ENCODE peak calls at places on chromosomes 4 and X, in eight cellular contexts. One of them, this sample, is unnamed.
A peak's percentile ranks its signal among the peaks of the same experiment; 100 is the strongest.

GRCh38 chr4:155604718-155605601 is 61.7 kb upstream of the GUCY1A1 start:
- DNase-seq in IMR-90: peak; percentile 93
- DNase-seq in NB4: no peak
- DNase-seq in left lung: no peak
- DNase-seq in heart right ventricle: peak; percentile 14
- DNase-seq in PC-3: peak; percentile 87
- DNase-seq in fibroblast of mammary gland: peak; percentile 95
- DNase-seq in colonic mucosa: no peak
- DNase-seq in this sample: no peak

GRCh38 chrX:51891245-51891644 is 2.2 kb upstream of the MAGED1 start:
- DNase-seq in IMR-90: no peak
- DNase-seq in NB4: no peak
- DNase-seq in left lung: no peak
- DNase-seq in heart right ventricle: no peak
- DNase-seq in PC-3: no peak
- DNase-seq in fibroblast of mammary gland: no peak
- DNase-seq in colonic mucosa: no peak
- DNase-seq in this sample: no peak

GRCh38 chr4:56240554-56241190 is 146.6 kb downstream of the AASDH start:
- DNase-seq in IMR-90: no peak
- DNase-seq in NB4: no peak
- DNase-seq in left lung: no peak
- DNase-seq in heart right ventricle: no peak
- DNase-seq in PC-3: no peak
- DNase-seq in fibroblast of mammary gland: no peak
- DNase-seq in colonic mucosa: peak; percentile 48
- DNase-seq in this sample: no peak

GRCh38 chrX:44974462-44974861 is 101.5 kb downstream of the KDM6A start:
- DNase-seq in IMR-90: peak; percentile 59
- DNase-seq in NB4: no peak
- DNase-seq in left lung: no peak
- DNase-seq in heart right ventricle: no peak
- DNase-seq in PC-3: peak; percentile 76
- DNase-seq in fibroblast of mammary gland: peak; percentile 48
- DNase-seq in colonic mucosa: no peak
- DNase-seq in this sample: no peak

GRCh38 chr4:163540448-163540847 is 46.0 kb downstream of the TMA16 start:
- DNase-seq in IMR-90: no peak
- DNase-seq in NB4: no peak
- DNase-seq in left lung: peak; percentile 40
- DNase-seq in heart right ventricle: no peak
- DNase-seq in PC-3: peak; percentile 76
- DNase-seq in fibroblast of mammary gland: no peak
- DNase-seq in colonic mucosa: no peak
- DNase-seq in this sample: no peak

GRCh38 chr4:85717366-85717765 is 242.4 kb downstream of the ARHGAP24 start:
- DNase-seq in IMR-90: no peak
- DNase-seq in NB4: no peak
- DNase-seq in left lung: no peak
- DNase-seq in heart right ventricle: no peak
- DNase-seq in PC-3: no peak
- DNase-seq in fibroblast of mammary gland: peak; percentile 76
- DNase-seq in colonic mucosa: no peak
- DNase-seq in this sample: no peak

GRCh38 chrX:261167-261857 is 19.9 kb upstream of the PLCXD1 start:
- DNase-seq in IMR-90: peak; percentile 23
- DNase-seq in NB4: no peak
- DNase-seq in left lung: peak; percentile 80
- DNase-seq in heart right ventricle: peak; percentile 43
- DNase-seq in PC-3: peak; percentile 67
- DNase-seq in fibroblast of mammary gland: peak; percentile 86
- DNase-seq in colonic mucosa: peak; percentile 15
- DNase-seq in this sample: no peak

GRCh38 chr4:51836531-51836930 is 6.4 kb upstream of the DCUN1D4 start:
- DNase-seq in IMR-90: no peak
- DNase-seq in NB4: no peak
- DNase-seq in left lung: no peak
- DNase-seq in heart right ventricle: no peak
- DNase-seq in PC-3: peak; percentile 13
- DNase-seq in fibroblast of mammary gland: peak; percentile 27
- DNase-seq in colonic mucosa: no peak
- DNase-seq in this sample: no peak

GRCh38 chrX:74458738-74459137 is 37.4 kb downstream of the SLC16A2 start:
- DNase-seq in IMR-90: peak; percentile 77
- DNase-seq in NB4: peak; percentile 9
- DNase-seq in left lung: no peak
- DNase-seq in heart right ventricle: no peak
- DNase-seq in PC-3: peak; percentile 93
- DNase-seq in fibroblast of mammary gland: peak; percentile 77
- DNase-seq in colonic mucosa: no peak
- DNase-seq in this sample: no peak

GRCh38 chr4:7335363-7336066 is 99.2 kb downstream of the PSAPL1 start:
- DNase-seq in IMR-90: peak; percentile 4
- DNase-seq in NB4: peak; percentile 71
- DNase-seq in left lung: peak; percentile 88
- DNase-seq in heart right ventricle: peak; percentile 39
- DNase-seq in PC-3: peak; percentile 58
- DNase-seq in fibroblast of mammary gland: no peak
- DNase-seq in colonic mucosa: peak; percentile 55
- DNase-seq in this sample: peak; percentile 88

GRCh38 chr4:114782842-114783595 is 184.4 kb downstream of the UGT8 start:
- DNase-seq in IMR-90: no peak
- DNase-seq in NB4: no peak
- DNase-seq in left lung: no peak
- DNase-seq in heart right ventricle: no peak
- DNase-seq in PC-3: no peak
- DNase-seq in fibroblast of mammary gland: no peak
- DNase-seq in colonic mucosa: no peak
- DNase-seq in this sample: no peak

GRCh38 chr4:140195806-140196205 is 41.8 kb upstream of the MAML3 start:
- DNase-seq in IMR-90: no peak
- DNase-seq in NB4: no peak
- DNase-seq in left lung: no peak
- DNase-seq in heart right ventricle: no peak
- DNase-seq in PC-3: no peak
- DNase-seq in fibroblast of mammary gland: no peak
- DNase-seq in colonic mucosa: no peak
- DNase-seq in this sample: no peak

GRCh38 chrX:378443-378842 is 8.3 kb downstream of the PPP2R3B start:
- DNase-seq in IMR-90: no peak
- DNase-seq in NB4: no peak
- DNase-seq in left lung: no peak
- DNase-seq in heart right ventricle: no peak
- DNase-seq in PC-3: no peak
- DNase-seq in fibroblast of mammary gland: no peak
- DNase-seq in colonic mucosa: no peak
- DNase-seq in this sample: no peak

GRCh38 chrX:10620121-10620699 is at the start of gene MID1:
- DNase-seq in IMR-90: peak; percentile 80
- DNase-seq in NB4: no peak
- DNase-seq in left lung: peak; percentile 77
- DNase-seq in heart right ventricle: peak; percentile 66
- DNase-seq in PC-3: peak; percentile 83
- DNase-seq in fibroblast of mammary gland: peak; percentile 78
- DNase-seq in colonic mucosa: peak; percentile 77
- DNase-seq in this sample: peak; percentile 65

GRCh38 chr4:8351931-8352367 is 82.4 kb downstream of the HTRA3 start:
- DNase-seq in IMR-90: peak; percentile 39
- DNase-seq in NB4: no peak
- DNase-seq in left lung: peak; percentile 42
- DNase-seq in heart right ventricle: no peak
- DNase-seq in PC-3: no peak
- DNase-seq in fibroblast of mammary gland: peak; percentile 15
- DNase-seq in colonic mucosa: no peak
- DNase-seq in this sample: no peak

GRCh38 chrX:123807825-123808416 is 51.9 kb upstream of the XIAP start:
- DNase-seq in IMR-90: peak; percentile 32
- DNase-seq in NB4: no peak
- DNase-seq in left lung: no peak
- DNase-seq in heart right ventricle: no peak
- DNase-seq in PC-3: no peak
- DNase-seq in fibroblast of mammary gland: peak; percentile 74
- DNase-seq in colonic mucosa: no peak
- DNase-seq in this sample: no peak

GRCh38 chrX:69429339-69430014 is 74.6 kb upstream of the NALF2 start:
- DNase-seq in IMR-90: no peak
- DNase-seq in NB4: no peak
- DNase-seq in left lung: no peak
- DNase-seq in heart right ventricle: peak; percentile 30
- DNase-seq in PC-3: no peak
- DNase-seq in fibroblast of mammary gland: no peak
- DNase-seq in colonic mucosa: no peak
- DNase-seq in this sample: no peak

GRCh38 chr4:98625399-98625798 is 33.0 kb downstream of the TSPAN5 start:
- DNase-seq in IMR-90: no peak
- DNase-seq in NB4: no peak
- DNase-seq in left lung: no peak
- DNase-seq in heart right ventricle: no peak
- DNase-seq in PC-3: peak; percentile 20
- DNase-seq in fibroblast of mammary gland: no peak
- DNase-seq in colonic mucosa: no peak
- DNase-seq in this sample: no peak

DNA sequence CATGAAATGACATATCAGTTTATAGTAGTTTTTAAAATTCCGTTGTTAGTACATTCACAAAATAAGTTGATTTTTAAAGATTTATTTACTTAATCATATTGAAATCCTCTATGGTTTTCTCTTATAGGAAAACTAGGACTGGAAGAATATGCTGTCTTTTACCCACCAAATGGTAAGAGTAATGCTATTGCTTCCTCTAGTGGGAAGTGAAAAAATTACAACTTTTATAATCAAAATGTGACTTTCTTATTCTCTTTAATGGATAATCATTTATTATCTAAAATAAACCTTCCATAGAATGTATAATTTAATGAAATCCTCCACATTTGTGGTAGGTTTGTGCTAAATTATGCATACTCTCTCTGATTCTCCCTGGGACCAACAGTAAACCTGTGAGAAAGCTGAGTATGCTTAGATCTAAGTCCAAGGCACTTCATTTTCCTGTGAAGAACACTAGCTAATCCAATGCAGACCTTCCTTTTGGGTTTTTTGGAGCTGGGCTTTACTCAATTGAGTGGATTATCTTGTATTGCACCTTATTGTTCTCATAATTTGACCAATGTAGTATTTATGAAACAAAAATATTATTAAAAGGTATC is 136.2 kb downstream of the TBC1D19 start:
- DNase-seq in IMR-90: peak; percentile 63
- DNase-seq in NB4: peak; percentile 38
- DNase-seq in left lung: no peak
- DNase-seq in heart right ventricle: no peak
- DNase-seq in PC-3: peak; percentile 44
- DNase-seq in fibroblast of mammary gland: peak; percentile 54
- DNase-seq in colonic mucosa: no peak
- DNase-seq in this sample: no peak
- TF ChIP-seq CTCF in IMR-90: peak; percentile 93
- TF ChIP-seq CTCF in NB4: no peak
- TF ChIP-seq CTCF in left lung: peak; percentile 61
- TF ChIP-seq CTCF in heart right ventricle: peak; percentile 58
- TF ChIP-seq CTCF in PC-3: peak; percentile 72
- TF ChIP-seq CTCF in fibroblast of mammary gland: peak; percentile 79
- TF ChIP-seq CTCF in colonic mucosa: peak; percentile 31
- TF ChIP-seq CTCF in this sample: peak; percentile 51

GRCh38 chrX:107677501-107677901 is 49.2 kb downstream of the PRPS1 start:
- DNase-seq in IMR-90: no peak
- DNase-seq in NB4: peak; percentile 51
- DNase-seq in left lung: no peak
- DNase-seq in heart right ventricle: no peak
- DNase-seq in PC-3: peak; percentile 21
- DNase-seq in fibroblast of mammary gland: peak; percentile 57
- DNase-seq in colonic mucosa: no peak
- DNase-seq in this sample: no peak
- TF ChIP-seq CTCF in IMR-90: no peak
- TF ChIP-seq CTCF in NB4: no peak
- TF ChIP-seq CTCF in left lung: no peak
- TF ChIP-seq CTCF in heart right ventricle: no peak
- TF ChIP-seq CTCF in PC-3: peak; percentile 26
- TF ChIP-seq CTCF in fibroblast of mammary gland: no peak
- TF ChIP-seq CTCF in colonic mucosa: no peak
- TF ChIP-seq CTCF in this sample: no peak

DNA sequence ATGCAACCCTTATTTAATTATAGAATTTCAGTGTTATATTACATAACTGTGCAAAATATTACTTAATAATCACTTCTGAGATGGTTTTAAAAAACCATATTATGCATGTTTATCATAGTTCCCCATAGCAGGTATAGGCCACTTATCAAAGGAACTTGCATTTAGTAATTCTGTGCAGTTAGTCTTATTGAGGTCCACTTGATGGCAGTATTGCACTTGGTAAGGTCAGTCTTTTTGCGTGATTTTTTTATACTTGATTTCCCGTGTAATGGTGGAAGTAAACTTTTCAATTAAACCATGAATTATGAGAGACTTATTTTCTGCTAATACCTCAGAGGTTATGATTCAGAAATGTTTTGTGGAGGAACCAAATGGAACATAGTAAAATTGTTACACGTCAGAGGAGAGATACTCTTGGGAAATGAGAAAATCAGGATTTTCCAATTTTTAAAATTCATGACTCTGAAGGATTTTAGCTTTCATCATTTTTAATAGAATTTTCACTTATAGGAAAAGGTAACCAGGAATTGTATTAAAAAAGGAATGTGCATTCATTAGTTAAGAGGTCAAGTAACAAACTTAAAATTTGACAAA is 230.0 kb downstream of the CCSER1 start:
- DNase-seq in IMR-90: peak; percentile 77
- DNase-seq in NB4: peak; percentile 59
- DNase-seq in left lung: no peak
- DNase-seq in heart right ventricle: no peak
- DNase-seq in PC-3: peak; percentile 58
- DNase-seq in fibroblast of mammary gland: peak; percentile 82
- DNase-seq in colonic mucosa: no peak
- DNase-seq in this sample: no peak
- TF ChIP-seq CTCF in IMR-90: peak; percentile 69
- TF ChIP-seq CTCF in NB4: peak; percentile 22
- TF ChIP-seq CTCF in left lung: no peak
- TF ChIP-seq CTCF in heart right ventricle: peak; percentile 40
- TF ChIP-seq CTCF in PC-3: peak; percentile 83
- TF ChIP-seq CTCF in fibroblast of mammary gland: peak; percentile 67
- TF ChIP-seq CTCF in colonic mucosa: peak; percentile 21
- TF ChIP-seq CTCF in this sample: peak; percentile 34

DNA sequence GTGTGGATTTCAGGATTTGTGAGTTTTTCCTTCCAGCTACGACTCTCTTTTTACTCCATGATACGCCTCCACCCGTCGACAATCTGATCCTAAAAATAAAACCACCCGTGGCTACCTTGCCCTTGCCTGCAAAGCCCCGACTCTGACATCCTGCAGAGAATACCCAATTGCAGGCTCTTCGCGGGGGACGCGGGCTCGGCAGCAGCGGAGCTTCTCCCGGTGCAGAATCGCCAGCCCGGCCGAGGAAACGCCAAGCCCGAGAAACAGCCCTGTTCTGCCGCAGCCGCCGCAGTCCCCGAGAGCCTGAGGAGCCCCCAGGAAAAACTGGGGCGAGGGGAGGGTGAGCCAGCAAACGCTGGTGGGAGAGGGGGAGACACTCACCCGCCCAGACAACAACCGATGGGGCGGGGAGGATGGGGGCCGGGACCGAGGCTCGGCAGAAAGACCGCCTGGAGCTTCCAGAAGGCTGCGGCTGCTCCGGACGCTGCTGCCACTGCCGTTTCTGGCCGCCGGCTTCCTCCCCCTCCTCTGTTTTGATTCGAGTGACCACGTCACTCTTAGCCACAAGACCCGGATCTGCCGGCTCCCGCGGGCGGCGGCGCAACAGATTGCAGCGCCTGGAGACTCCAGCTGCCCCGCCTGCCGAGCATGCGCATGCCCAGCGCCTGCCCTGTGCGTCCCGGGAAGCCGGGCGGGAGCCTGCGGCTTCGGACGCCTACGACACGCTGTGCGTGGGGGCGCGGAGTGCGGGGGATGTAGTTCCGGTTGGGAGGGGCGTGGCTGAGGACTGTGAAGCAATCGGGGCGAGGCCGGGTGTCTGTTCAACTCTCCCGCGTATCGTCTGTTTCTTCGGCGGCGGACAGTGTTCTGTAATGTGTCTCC is at the start of gene SMIM14:
- DNase-seq in IMR-90: peak; percentile 98
- DNase-seq in NB4: peak; percentile 100
- DNase-seq in left lung: peak; percentile 100
- DNase-seq in heart right ventricle: peak; percentile 98
- DNase-seq in PC-3: peak; percentile 96
- DNase-seq in fibroblast of mammary gland: peak; percentile 97
- DNase-seq in colonic mucosa: peak; percentile 98
- DNase-seq in this sample: peak; percentile 95
- TF ChIP-seq CTCF in IMR-90: no peak
- TF ChIP-seq CTCF in NB4: no peak
- TF ChIP-seq CTCF in left lung: no peak
- TF ChIP-seq CTCF in heart right ventricle: no peak
- TF ChIP-seq CTCF in PC-3: no peak
- TF ChIP-seq CTCF in fibroblast of mammary gland: no peak
- TF ChIP-seq CTCF in colonic mucosa: no peak
- TF ChIP-seq CTCF in this sample: no peak